ENCODE peak calls at places on chromosomes 7 and 10, in seven cellular contexts. L is islet precursor cell, O is fibroblast of lung, P is NCI-H510A treated with DMSO at 0.1 percent for 48 hours, E is GM10248, V is dermis blood vessel endothelial cell, Y is tibial nerve. U is an unnamed sample.

GRCh38 chr7:30974605-30975256 is 11.0 kb downstream of the GHRHR start:
- DNase-seq in P (peak; percentile 51), Y (no peak), V (peak; percentile 84), L (peak; percentile 88), E (peak; percentile 91), O (peak; percentile 37), U (no peak)

GRCh38 chr10:92689663-92690210 is at the start of gene HHEX:
- DNase-seq in L (peak; percentile 64), P (peak; percentile 41), Y (no peak), O (peak; percentile 76), E (peak; percentile 86), V (peak; percentile 87), U (peak; percentile 17)

GRCh38 chr10:124917939-124918830 is 23.7 kb upstream of the ZRANB1 start:
- DNase-seq in O (peak; percentile 86), L (no peak), Y (no peak), P (peak; percentile 53), V (peak; percentile 33), E (no peak), U (no peak)

GRCh38 chr7:87624628-87625027 is 3.6 kb upstream of the RUNDC3B start:
- DNase-seq in Y (no peak), O (no peak), L (no peak), P (no peak), V (peak; percentile 35), E (no peak), U (no peak)

GRCh38 chr7:157763279-157764000 is 426.6 kb downstream of the DNAJB6 start:
- DNase-seq in E (no peak), Y (no peak), P (no peak), V (no peak), O (no peak), L (no peak), U (no peak)

GRCh38 chr10:127951861-127952574 is 45.1 kb downstream of the PTPRE start:
- DNase-seq in V (no peak), P (no peak), Y (no peak), O (no peak), E (no peak), L (no peak), U (no peak)

GRCh38 chr10:3096149-3096548 is 28.8 kb downstream of the PFKP start:
- DNase-seq in V (peak; percentile 44), P (no peak), Y (no peak), O (peak; percentile 44), L (no peak), E (no peak), U (no peak)

GRCh38 chr10:13822475-13822874 is 235.7 kb downstream of the PRPF18 start:
- DNase-seq in P (no peak), V (no peak), L (no peak), E (no peak), O (no peak), Y (no peak), U (no peak)

GRCh38 chr10:89173075-89173474 is 34.0 kb downstream of the CH25H start:
- DNase-seq in P (no peak), L (no peak), Y (no peak), E (no peak), O (no peak), V (no peak), U (no peak)